ENCODE peak calls at places on chromosomes 6 and 20, in nine cellular contexts. Z is endothelial cell; E is breast epithelium; Q is activated B cell treated with CpG ODN at 0.5 μM for 24 hours; W is Calu3; O is colonic mucosa; N is left ventricle myocardium inferior; A is cardiac muscle cell; T is CD4-positive, alpha-beta T cell. L is an unnamed sample.

GRCh38 chr20:49400410-49400809 is 82.1 kb downstream of the KCNB1 start:
- DNase-seq in O (no peak), E (no peak), T (no peak), Q (no peak), Z (no peak), A (peak), N (peak), W (no peak), L (no peak)

GRCh38 chr6:95365454-95365853 is 211.9 kb upstream of the MANEA start:
- DNase-seq in W (no peak), Z (no peak), Q (no peak), A (no peak), E (no peak), O (no peak), N (no peak), T (no peak), L (no peak)

GRCh38 chr6:36120539-36120938 is 9.8 kb upstream of the MAPK13 start:
- DNase-seq in Q (no peak), T (peak), A (no peak), N (no peak), Z (no peak), O (peak), E (no peak), W (no peak), L (no peak)

GRCh38 chr20:14928083-14928482 is 590.7 kb upstream of the FLRT3 start:
- DNase-seq in T (no peak), N (no peak), A (no peak), Z (no peak), E (no peak), Q (no peak), O (no peak), W (no peak), L (no peak)

GRCh38 chr6:168583821-168584220 is 142.8 kb downstream of the SMOC2 start:
- DNase-seq in T (no peak), O (no peak), E (no peak), W (no peak), N (no peak), A (no peak), Q (no peak), Z (no peak), L (no peak)

GRCh38 chr6:27178001-27178730 is 69.3 kb upstream of the PRSS16 start:
- DNase-seq in A (peak), Q (no peak), O (peak), T (no peak), N (peak), E (no peak), W (peak), Z (peak), L (peak)

GRCh38 chr6:91485047-91485446 is 898.2 kb upstream of the MAP3K7 start:
- DNase-seq in Q (no peak), W (no peak), N (no peak), O (no peak), E (no peak), Z (no peak), T (no peak), A (no peak), L (no peak)

GRCh38 chr20:48999890-49000870 is 45.9 kb upstream of the CSE1L start:
- DNase-seq in T (no peak), N (no peak), E (no peak), Z (no peak), O (no peak), W (no peak), Q (no peak), A (no peak), L (no peak)

GRCh38 chr6:151067684-151068596 is 171.8 kb upstream of the AKAP12 start:
- DNase-seq in N (peak), O (peak), T (no peak), E (peak), Z (no peak), Q (no peak), A (peak), W (peak), L (peak)

GRCh38 chr6:3830806-3831205 is 18.4 kb upstream of the FAM50B start:
- DNase-seq in N (no peak), O (no peak), A (no peak), Q (no peak), T (no peak), E (no peak), Z (no peak), W (no peak), L (no peak)

GRCh38 chr6:113359155-113360140 is 497.7 kb upstream of the MARCKS start:
- DNase-seq in Q (no peak), Z (no peak), A (peak), O (no peak), T (no peak), N (no peak), E (no peak), W (peak), L (no peak)

GRCh38 chr6:161409353-161409752 is 135.5 kb upstream of the AGPAT4 start:
- DNase-seq in Z (no peak), E (no peak), Q (no peak), T (no peak), A (no peak), N (no peak), O (no peak), W (no peak), L (no peak)

GRCh38 chr20:20712004-20712473 is 405 bp downstream of the RALGAPA2 start:
- DNase-seq in N (no peak), E (no peak), A (no peak), W (no peak), T (no peak), Z (peak), O (no peak), Q (no peak), L (no peak)

GRCh38 chr6:68252632-68253031 is 382.4 kb upstream of the ADGRB3 start:
- DNase-seq in N (no peak), O (no peak), W (no peak), E (no peak), Z (no peak), A (no peak), T (no peak), Q (no peak), L (no peak)

GRCh38 chr20:37071481-37071911 is 24.3 kb downstream of the RBL1 start:
- DNase-seq in Z (no peak), A (peak), O (no peak), E (no peak), N (no peak), T (peak), W (no peak), Q (no peak), L (no peak)

GRCh38 chr20:10672579-10673127 is 1.1 kb downstream of the JAG1 start:
- DNase-seq in T (no peak), W (no peak), Q (peak), A (peak), O (peak), Z (peak), N (peak), E (peak), L (no peak)

GRCh38 chr20:52760791-52761190 is 211.4 kb upstream of the TSHZ2 start:
- DNase-seq in W (no peak), O (no peak), T (no peak), E (no peak), N (no peak), Q (no peak), A (no peak), Z (no peak), L (no peak)

GRCh38 chr6:98627129-98627775 is 207.1 kb upstream of the POU3F2 start:
- DNase-seq in W (no peak), A (no peak), O (no peak), T (no peak), Q (no peak), E (no peak), N (no peak), Z (no peak), L (no peak)

GRCh38 chr20:7996898-7997297 is 22.7 kb downstream of the TMX4 start:
- DNase-seq in N (no peak), W (no peak), A (no peak), O (no peak), E (no peak), T (no peak), Q (no peak), Z (no peak), L (no peak)

GRCh38 chr6:73675466-73676098 is 20.4 kb upstream of the CD109 start:
- DNase-seq in Q (peak), T (peak), A (peak), O (peak), W (peak), N (peak), Z (peak), E (peak), L (peak)

GRCh38 chr20:35599776-35600120 is 15.9 kb upstream of the SPAG4 start:
- DNase-seq in Q (no peak), A (no peak), N (no peak), Z (no peak), E (no peak), O (no peak), T (no peak), W (no peak), L (no peak)
- TF ChIP-seq CTCF in Q (no peak), A (no peak), N (no peak), Z (no peak), E (no peak), O (no peak), T (no peak), W (no peak), L (no peak)

DNA sequence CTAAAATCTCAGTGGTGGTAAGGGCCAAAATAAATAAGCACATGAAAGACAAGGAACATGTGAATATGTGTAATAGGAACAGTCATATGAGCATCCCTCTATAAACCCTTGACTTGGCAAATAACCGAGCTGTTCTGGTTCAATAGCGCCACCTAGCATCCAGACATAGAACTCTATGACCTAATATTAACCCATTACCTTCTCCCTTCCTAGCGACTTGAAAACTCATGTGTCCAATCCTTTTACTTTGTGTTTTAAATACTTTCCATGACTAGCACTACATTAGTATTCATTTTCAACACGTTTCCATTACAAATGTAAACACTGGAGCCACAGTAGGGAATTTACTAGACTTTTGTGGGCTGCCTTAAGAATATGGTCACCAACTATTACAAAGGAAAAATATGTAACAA is 279.7 kb downstream of the UST start:
- DNase-seq in O (peak), T (no peak), N (no peak), W (peak), Q (no peak), A (peak), Z (peak), E (no peak), L (peak)
- TF ChIP-seq CTCF in O (no peak), T (peak), N (peak), W (no peak), Q (no peak), A (peak), Z (peak), E (no peak), L (peak)

GRCh38 chr6:139498715-139499114 is 124.3 kb upstream of the CITED2 start:
- DNase-seq in N (no peak), W (no peak), Z (no peak), A (no peak), E (no peak), Q (no peak), T (no peak), O (no peak), L (no peak)

GRCh38 chr6:139497344-139497961 is 123.0 kb upstream of the CITED2 start:
- DNase-seq in Q (no peak), O (no peak), A (no peak), W (no peak), E (no peak), Z (no peak), T (no peak), N (no peak), L (no peak)

GRCh38 chr6:139496654-139497343 is 122.4 kb upstream of the CITED2 start:
- DNase-seq in Z (no peak), T (no peak), Q (no peak), N (no peak), E (no peak), W (no peak), A (no peak), O (no peak), L (no peak)

GRCh38 chr6:139500977-139501376 is 126.5 kb upstream of the CITED2 start:
- DNase-seq in Q (no peak), A (no peak), T (no peak), W (no peak), Z (no peak), N (no peak), O (no peak), E (no peak), L (no peak)
- TF ChIP-seq CTCF in Q (no peak), A (no peak), T (no peak), W (no peak), Z (no peak), N (no peak), O (no peak), E (no peak), L (no peak)

GRCh38 chr6:56710967-56711366 is 68.3 kb upstream of the DST start:
- DNase-seq in Q (no peak), A (no peak), O (no peak), T (no peak), N (no peak), W (no peak), E (no peak), Z (no peak), L (no peak)
- TF ChIP-seq CTCF in Q (no peak), A (no peak), O (no peak), T (no peak), N (peak), W (no peak), E (no peak), Z (no peak), L (no peak)

DNA sequence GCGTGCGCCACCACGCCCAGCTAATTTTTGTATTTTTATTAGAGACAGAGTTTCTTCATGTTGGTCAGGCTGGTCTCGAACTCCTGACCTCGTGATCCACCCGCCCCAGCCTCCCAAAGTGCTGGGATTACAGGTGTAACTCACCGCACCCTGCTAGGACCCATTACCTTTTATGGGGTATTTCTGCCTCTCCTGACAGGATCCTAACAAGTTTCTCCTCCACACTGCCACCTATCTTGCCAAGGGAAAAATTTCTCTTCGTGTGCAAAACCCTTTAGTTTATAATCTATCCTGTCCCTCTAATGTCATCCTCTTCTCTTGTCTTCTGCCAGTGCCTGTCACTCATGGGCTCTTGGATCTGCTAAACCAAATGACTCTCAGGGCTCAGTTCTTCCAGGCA is 1.9 kb downstream of the STMND1 start:
- DNase-seq in Q (no peak), A (no peak), O (no peak), N (no peak), T (no peak), Z (no peak), E (no peak), W (no peak), L (no peak)
- TF ChIP-seq CTCF in Q (no peak), A (peak), O (no peak), N (peak), T (no peak), Z (peak), E (no peak), W (no peak), L (no peak)

DNA sequence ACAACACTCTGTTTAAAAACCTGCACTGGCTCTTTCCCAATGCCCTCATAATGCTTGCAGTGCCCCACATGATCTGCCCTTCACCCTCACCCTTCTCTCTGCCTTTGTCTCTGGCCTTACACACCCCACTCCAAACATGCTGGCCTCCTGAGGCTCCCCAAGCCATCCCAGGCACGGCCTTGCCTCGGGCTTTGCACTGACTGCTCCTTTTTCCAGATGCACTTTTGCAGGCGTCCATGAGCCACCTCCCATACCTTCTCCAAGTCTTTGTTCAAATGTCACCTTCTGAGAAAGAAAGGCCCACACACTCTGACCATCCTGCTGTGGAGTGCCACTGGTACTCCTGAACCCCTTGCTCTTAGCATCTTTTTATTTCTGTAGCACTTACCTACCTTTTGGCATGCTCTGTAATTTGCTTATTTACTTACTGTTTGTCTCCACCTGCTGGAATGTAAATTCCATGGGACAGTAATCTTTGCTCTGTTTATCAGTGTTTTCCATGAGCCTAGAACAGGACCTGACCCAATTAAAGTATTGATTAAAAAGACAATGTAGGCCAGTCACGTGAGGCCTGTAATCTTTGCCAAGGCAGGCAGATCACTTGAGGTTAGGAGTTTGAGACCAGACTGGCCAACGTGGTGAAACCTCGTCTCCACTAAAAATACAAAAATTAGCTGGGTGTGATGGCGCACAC is 30.7 kb downstream of the GFRA4 start:
- DNase-seq in A (no peak), E (no peak), Z (no peak), Q (no peak), O (no peak), N (no peak), W (no peak), T (no peak), L (no peak)
- TF ChIP-seq CTCF in A (no peak), E (no peak), Z (no peak), Q (no peak), O (no peak), N (no peak), W (no peak), T (no peak), L (no peak)

GRCh38 chr20:50610212-50610718 is 81.1 kb downstream of the RIPOR3 start:
- DNase-seq in W (no peak), E (no peak), Q (no peak), A (no peak), Z (no peak), O (no peak), N (no peak), T (no peak), L (no peak)
- TF ChIP-seq CTCF in W (no peak), E (no peak), Q (no peak), A (no peak), Z (no peak), O (no peak), N (no peak), T (no peak), L (no peak)

L was measured in AG09319.